ENCODE peak calls at places on chromosomes 12 and 14, in nine cellular contexts. A, U, M, E, G, N, R, D and O are unnamed samples.

GRCh38 chr12:25769076-25769945 is 189.2 kb upstream of the RASSF8 start:
- DNase-seq in A (no peak), U (peak; percentile 57), M (no peak), E (peak; percentile 68), G (peak; percentile 81), N (no peak), R (no peak), D (no peak), O (no peak)

GRCh38 chr14:99079061-99079727 is 192.8 kb downstream of the BCL11B start:
- DNase-seq in A (no peak), U (no peak), M (no peak), E (no peak), G (no peak), N (no peak), R (no peak), D (no peak), O (no peak)

GRCh38 chr12:76455582-76456345 is 103.8 kb downstream of the OSBPL8 start:
- DNase-seq in A (peak; percentile 47), U (peak; percentile 66), M (no peak), E (peak; percentile 88), G (peak; percentile 90), N (no peak), R (peak; percentile 82), D (no peak), O (peak; percentile 50)

GRCh38 chr14:69354383-69355154 is 43.5 kb downstream of the ERH start:
- DNase-seq in A (peak; percentile 86), U (no peak), M (no peak), E (no peak), G (no peak), N (peak; percentile 58), R (no peak), D (no peak), O (peak; percentile 84)

GRCh38 chr12:101238806-101239329 is 28.8 kb upstream of the SLC5A8 start:
- DNase-seq in A (no peak), U (no peak), M (no peak), E (no peak), G (no peak), N (no peak), R (no peak), D (no peak), O (no peak)

GRCh38 chr12:30967026-30967425 is 40.5 kb downstream of the TSPAN11 start:
- DNase-seq in A (no peak), U (no peak), M (no peak), E (no peak), G (no peak), N (no peak), R (no peak), D (no peak), O (no peak)

GRCh38 chr12:70258605-70259403 is 15.6 kb downstream of the CNOT2 start:
- DNase-seq in A (no peak), U (no peak), M (no peak), E (peak; percentile 29), G (no peak), N (no peak), R (no peak), D (no peak), O (no peak)

GRCh38 chr14:99871771-99872170 is 78.6 kb downstream of the EML1 start:
- DNase-seq in A (no peak), U (no peak), M (no peak), E (no peak), G (no peak), N (no peak), R (no peak), D (no peak), O (no peak)

GRCh38 chr14:104436741-104437701 is 142.5 kb upstream of the C14orf180 start:
- DNase-seq in A (no peak), U (no peak), M (no peak), E (no peak), G (no peak), N (no peak), R (no peak), D (peak; percentile 9), O (no peak)

GRCh38 chr12:4432878-4433820 is 12.5 kb downstream of the FGF6 start:
- DNase-seq in A (no peak), U (no peak), M (no peak), E (no peak), G (no peak), N (peak; percentile 12), R (no peak), D (no peak), O (no peak)

GRCh38 chr12:25796523-25797000 is 161.9 kb upstream of the RASSF8 start:
- DNase-seq in A (no peak), U (no peak), M (no peak), E (peak; percentile 21), G (peak; percentile 35), N (no peak), R (no peak), D (no peak), O (no peak)

GRCh38 chr12:442235-442884 is 17.4 kb upstream of the B4GALNT3 start:
- DNase-seq in A (no peak), U (no peak), M (peak; percentile 31), E (peak; percentile 73), G (peak; percentile 40), N (peak; percentile 59), R (peak; percentile 74), D (no peak), O (peak; percentile 39)

GRCh38 chr12:96510306-96510764 is 21.0 kb downstream of the CFAP54 start:
- DNase-seq in A (no peak), U (no peak), M (no peak), E (peak; percentile 54), G (no peak), N (no peak), R (no peak), D (no peak), O (no peak)

GRCh38 chr12:93790472-93791152 is 113.4 kb downstream of the CRADD start:
- DNase-seq in A (no peak), U (peak; percentile 89), M (no peak), E (peak; percentile 63), G (peak; percentile 87), N (no peak), R (peak; percentile 72), D (no peak), O (no peak)

GRCh38 chr12:71828813-71829212 is 10.7 kb upstream of the TBC1D15 start:
- DNase-seq in A (no peak), U (no peak), M (no peak), E (no peak), G (no peak), N (no peak), R (no peak), D (no peak), O (no peak)

GRCh38 chr14:59632381-59632780 is 55.8 kb upstream of the CCDC175 start:
- DNase-seq in A (peak; percentile 64), U (no peak), M (no peak), E (peak; percentile 63), G (peak; percentile 28), N (no peak), R (peak; percentile 58), D (no peak), O (peak; percentile 75)

GRCh38 chr12:91272456-91273063 is 89.9 kb upstream of the DCN start:
- DNase-seq in A (no peak), U (no peak), M (no peak), E (no peak), G (peak; percentile 85), N (no peak), R (no peak), D (peak; percentile 81), O (no peak)

GRCh38 chr14:54768501-54768900 is 134.1 kb downstream of the GCH1 start:
- DNase-seq in A (no peak), U (no peak), M (no peak), E (no peak), G (no peak), N (no peak), R (no peak), D (no peak), O (no peak)